ENCODE peak calls at places on chromosomes 2 and 18, in four cellular contexts. M is cardiac muscle cell, G is upper lobe of right lung, A is type B pancreatic cell. Q is an unnamed sample.

GRCh38 chr2:120963997-120964396 is 228.3 kb downstream of the GLI2 start:
- DNase-seq in M (peak; percentile 3), G (no peak), A (no peak), Q (no peak)

GRCh38 chr18:47932603-47933002 is 2.1 kb upstream of the SMAD2 start:
- DNase-seq in M (no peak), G (no peak), A (no peak), Q (no peak)

GRCh38 chr18:31241900-31242409 is 76.0 kb upstream of the DSG1 start:
- DNase-seq in M (peak; percentile 1), G (no peak), A (no peak), Q (peak; percentile 65)

GRCh38 chr2:236768393-236769140 is 198.9 kb downstream of the ACKR3 start:
- DNase-seq in M (peak; percentile 82), G (no peak), A (no peak), Q (no peak)

GRCh38 chr2:36650031-36650430 is 46.5 kb upstream of the VIT start:
- DNase-seq in M (peak; percentile 34), G (no peak), A (no peak), Q (no peak)

GRCh38 chr2:119659601-119660342 is 19.2 kb upstream of the TMEM177 start:
- DNase-seq in M (peak; percentile 63), G (no peak), A (no peak), Q (peak; percentile 54)

GRCh38 chr2:233130481-233130970 is 70.4 kb downstream of the INPP5D start:
- DNase-seq in M (peak; percentile 21), G (peak; percentile 30), A (no peak), Q (no peak)

GRCh38 chr2:165905854-165906253 is 47.7 kb downstream of the TTC21B start:
- DNase-seq in M (peak; percentile 58), G (no peak), A (no peak), Q (no peak)

GRCh38 chr2:216281881-216282280 is 90.4 kb downstream of the MARCHF4 start:
- DNase-seq in M (no peak), G (no peak), A (no peak), Q (no peak)

GRCh38 chr18:22547807-22548561 is 130.3 kb upstream of the CTAGE1 start:
- DNase-seq in M (no peak), G (no peak), A (no peak), Q (no peak)

GRCh38 chr18:34772887-34773286 is 62.8 kb downstream of the DTNA start:
- DNase-seq in M (peak; percentile 15), G (no peak), A (no peak), Q (no peak)

GRCh38 chr2:69200107-69200520 is 186.9 kb downstream of the GFPT1 start:
- DNase-seq in M (peak; percentile 97), G (no peak), A (no peak), Q (no peak)

GRCh38 chr2:167964650-167965404 is 282.6 kb downstream of the STK39 start:
- DNase-seq in M (peak; percentile 25), G (no peak), A (no peak), Q (no peak)

GRCh38 chr2:209113030-209113429 is 310.8 kb upstream of the MAP2 start:
- DNase-seq in M (no peak), G (no peak), A (no peak), Q (no peak)

GRCh38 chr2:222693837-222694236 is 22.4 kb downstream of the MOGAT1 start:
- DNase-seq in M (peak; percentile 26), G (no peak), A (no peak), Q (no peak)
- TF ChIP-seq CTCF in M (peak; percentile 17), G (no peak), A (peak; percentile 45), Q (peak; percentile 37)

DNA sequence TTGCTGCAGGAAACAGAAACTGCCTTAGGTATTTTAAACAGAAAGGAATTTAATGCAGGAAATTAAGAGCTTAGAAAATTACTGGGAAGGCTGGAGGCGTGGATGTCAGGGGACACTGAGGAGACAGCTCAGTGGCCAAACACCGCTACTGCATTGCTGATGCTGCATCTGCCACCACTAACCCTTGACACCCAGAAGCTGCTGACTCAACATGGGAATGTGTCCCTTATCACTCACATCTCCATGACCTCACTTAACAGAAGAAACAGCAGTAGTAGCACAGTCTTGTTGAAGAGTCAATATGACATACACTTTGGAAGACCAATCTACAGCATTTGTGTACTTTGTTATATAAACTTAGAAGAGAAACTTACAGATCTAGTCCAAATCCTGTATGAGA is 906.1 kb downstream of the SLC4A3 start:
- DNase-seq in M (peak; percentile 25), G (no peak), A (no peak), Q (no peak)
- TF ChIP-seq CTCF in M (peak; percentile 20), G (no peak), A (peak; percentile 68), Q (peak; percentile 61)

DNA sequence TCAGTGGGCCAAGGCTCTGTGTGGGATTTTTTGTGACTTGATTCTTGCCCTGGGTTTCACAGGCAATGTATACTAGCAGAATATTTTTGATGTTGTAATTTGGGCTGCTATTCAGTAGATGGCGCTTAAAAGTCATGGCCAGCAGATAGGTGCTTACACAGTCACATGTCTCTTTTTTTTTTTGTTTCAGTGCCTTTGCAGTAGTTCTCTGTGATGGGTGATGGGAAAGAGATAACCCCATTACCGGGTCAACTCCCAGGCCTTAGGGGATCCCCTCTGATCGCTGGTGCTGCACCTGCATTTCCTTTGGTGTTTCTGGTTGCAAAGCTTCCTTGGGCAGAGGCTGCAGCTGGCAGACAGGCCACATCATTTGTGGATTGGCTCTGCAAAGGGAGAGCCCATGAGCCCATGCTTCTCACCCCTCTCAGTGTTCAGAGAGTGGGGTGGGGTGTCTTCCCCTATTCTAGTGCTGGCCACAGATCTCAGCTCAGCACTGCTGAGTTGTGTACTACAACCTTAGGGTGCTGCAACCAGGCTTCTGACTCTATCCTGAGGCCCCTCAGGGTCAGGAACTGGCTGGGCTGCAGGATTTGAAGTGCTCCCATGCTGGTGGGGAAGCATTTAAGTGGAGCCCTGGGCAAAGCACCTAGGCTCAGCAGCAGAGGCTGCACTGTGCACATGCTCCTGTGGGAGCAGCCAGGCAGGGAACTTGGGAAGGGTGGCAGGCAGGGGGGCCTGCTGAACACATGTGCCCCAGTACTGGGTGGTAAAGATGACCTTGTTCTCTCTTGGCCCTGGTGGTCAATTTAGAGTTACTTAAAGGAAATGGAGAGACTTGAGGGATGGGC is 219.8 kb upstream of the SPHKAP start:
- DNase-seq in M (no peak), G (no peak), A (no peak), Q (no peak)
- TF ChIP-seq CTCF in M (no peak), G (no peak), A (no peak), Q (no peak)

GRCh38 chr2:60503923-60504514 is 49.4 kb downstream of the BCL11A start:
- DNase-seq in M (no peak), G (no peak), A (no peak), Q (no peak)
- TF ChIP-seq CTCF in M (no peak), G (no peak), A (no peak), Q (no peak)

GRCh38 chr18:80154293-80154692 is 45.2 kb downstream of the ADNP2 start:
- DNase-seq in M (peak; percentile 38), G (no peak), A (no peak), Q (no peak)
- TF ChIP-seq CTCF in M (peak; percentile 52), G (peak; percentile 43), A (peak; percentile 59), Q (peak; percentile 41)